ENCODE peak calls at places on chromosomes 12 and 14, in eight cellular contexts. One of them, this sample, is unnamed.

GRCh38 chr14:45526715-45527549 is 273.9 kb upstream of the MIS18BP1 start:
- DNase-seq in GM12878: peak; percentile 1
- DNase-seq in transverse colon: no peak
- DNase-seq in GM23338: peak; percentile 85
- DNase-seq in K562: peak; percentile 5
- DNase-seq in vagina: no peak
- DNase-seq in suprapubic skin: no peak
- DNase-seq in upper lobe of left lung: no peak
- DNase-seq in this sample: no peak

GRCh38 chr12:115230576-115230975 is 546.6 kb upstream of the TBX3 start:
- DNase-seq in GM12878: no peak
- DNase-seq in transverse colon: no peak
- DNase-seq in GM23338: no peak
- DNase-seq in K562: no peak
- DNase-seq in vagina: no peak
- DNase-seq in suprapubic skin: no peak
- DNase-seq in upper lobe of left lung: no peak
- DNase-seq in this sample: no peak

GRCh38 chr14:56474419-56475022 is 105.1 kb upstream of the TMEM260 start:
- DNase-seq in GM12878: no peak
- DNase-seq in transverse colon: no peak
- DNase-seq in GM23338: peak; percentile 75
- DNase-seq in K562: peak; percentile 5
- DNase-seq in vagina: no peak
- DNase-seq in suprapubic skin: no peak
- DNase-seq in upper lobe of left lung: no peak
- DNase-seq in this sample: peak; percentile 54

GRCh38 chr14:76538648-76539008 is 162.7 kb downstream of the ESRRB start:
- DNase-seq in GM12878: no peak
- DNase-seq in transverse colon: no peak
- DNase-seq in GM23338: no peak
- DNase-seq in K562: no peak
- DNase-seq in vagina: no peak
- DNase-seq in suprapubic skin: no peak
- DNase-seq in upper lobe of left lung: no peak
- DNase-seq in this sample: no peak

GRCh38 chr12:113325938-113326337 is 9.0 kb downstream of the SLC8B1 start:
- DNase-seq in GM12878: no peak
- DNase-seq in transverse colon: no peak
- DNase-seq in GM23338: no peak
- DNase-seq in K562: no peak
- DNase-seq in vagina: no peak
- DNase-seq in suprapubic skin: no peak
- DNase-seq in upper lobe of left lung: no peak
- DNase-seq in this sample: no peak

GRCh38 chr14:70886421-70887206 is 20.6 kb upstream of the PCNX1 start:
- DNase-seq in GM12878: peak; percentile 76
- DNase-seq in transverse colon: peak; percentile 63
- DNase-seq in GM23338: no peak
- DNase-seq in K562: no peak
- DNase-seq in vagina: no peak
- DNase-seq in suprapubic skin: no peak
- DNase-seq in upper lobe of left lung: no peak
- DNase-seq in this sample: no peak

GRCh38 chr12:56020437-56021189 is at the start of gene IKZF4:
- DNase-seq in GM12878: no peak
- DNase-seq in transverse colon: no peak
- DNase-seq in GM23338: peak; percentile 85
- DNase-seq in K562: peak; percentile 77
- DNase-seq in vagina: no peak
- DNase-seq in suprapubic skin: no peak
- DNase-seq in upper lobe of left lung: peak; percentile 62
- DNase-seq in this sample: no peak

GRCh38 chr14:76386922-76387782 is 11.2 kb downstream of the ESRRB start:
- DNase-seq in GM12878: peak; percentile 7
- DNase-seq in transverse colon: peak; percentile 62
- DNase-seq in GM23338: peak; percentile 89
- DNase-seq in K562: peak; percentile 77
- DNase-seq in vagina: no peak
- DNase-seq in suprapubic skin: no peak
- DNase-seq in upper lobe of left lung: peak; percentile 22
- DNase-seq in this sample: peak; percentile 63

GRCh38 chr14:101495827-101496778 is 65.2 kb upstream of the DIO3 start:
- DNase-seq in GM12878: no peak
- DNase-seq in transverse colon: peak; percentile 3
- DNase-seq in GM23338: no peak
- DNase-seq in K562: no peak
- DNase-seq in vagina: no peak
- DNase-seq in suprapubic skin: peak; percentile 71
- DNase-seq in upper lobe of left lung: peak; percentile 17
- DNase-seq in this sample: no peak

GRCh38 chr12:118432812-118433540 is 56.6 kb downstream of the SUDS3 start:
- DNase-seq in GM12878: no peak
- DNase-seq in transverse colon: peak; percentile 12
- DNase-seq in GM23338: no peak
- DNase-seq in K562: no peak
- DNase-seq in vagina: no peak
- DNase-seq in suprapubic skin: no peak
- DNase-seq in upper lobe of left lung: no peak
- DNase-seq in this sample: no peak

GRCh38 chr12:106080111-106080732 is 58.5 kb downstream of the NUAK1 start:
- DNase-seq in GM12878: no peak
- DNase-seq in transverse colon: no peak
- DNase-seq in GM23338: no peak
- DNase-seq in K562: no peak
- DNase-seq in vagina: peak; percentile 80
- DNase-seq in suprapubic skin: no peak
- DNase-seq in upper lobe of left lung: no peak
- DNase-seq in this sample: peak; percentile 65

GRCh38 chr12:80045594-80045993 is 53.7 kb upstream of the OTOGL start:
- DNase-seq in GM12878: no peak
- DNase-seq in transverse colon: no peak
- DNase-seq in GM23338: no peak
- DNase-seq in K562: no peak
- DNase-seq in vagina: no peak
- DNase-seq in suprapubic skin: no peak
- DNase-seq in upper lobe of left lung: no peak
- DNase-seq in this sample: no peak

GRCh38 chr12:16880864-16881285 is 274.9 kb upstream of the LMO3 start:
- DNase-seq in GM12878: no peak
- DNase-seq in transverse colon: peak; percentile 20
- DNase-seq in GM23338: peak; percentile 52
- DNase-seq in K562: no peak
- DNase-seq in vagina: no peak
- DNase-seq in suprapubic skin: no peak
- DNase-seq in upper lobe of left lung: peak; percentile 22
- DNase-seq in this sample: no peak

GRCh38 chr14:57375156-57375555 is 15.2 kb upstream of the NAA30 start:
- DNase-seq in GM12878: no peak
- DNase-seq in transverse colon: no peak
- DNase-seq in GM23338: peak; percentile 53
- DNase-seq in K562: no peak
- DNase-seq in vagina: no peak
- DNase-seq in suprapubic skin: no peak
- DNase-seq in upper lobe of left lung: no peak
- DNase-seq in this sample: no peak

GRCh38 chr12:119589634-119590033 is 3.9 kb upstream of the TMEM233 start:
- DNase-seq in GM12878: no peak
- DNase-seq in transverse colon: no peak
- DNase-seq in GM23338: no peak
- DNase-seq in K562: no peak
- DNase-seq in vagina: no peak
- DNase-seq in suprapubic skin: no peak
- DNase-seq in upper lobe of left lung: no peak
- DNase-seq in this sample: no peak

GRCh38 chr14:88604213-88604612 is 41.4 kb downstream of the ZC3H14 start:
- DNase-seq in GM12878: no peak
- DNase-seq in transverse colon: no peak
- DNase-seq in GM23338: peak; percentile 9
- DNase-seq in K562: no peak
- DNase-seq in vagina: no peak
- DNase-seq in suprapubic skin: no peak
- DNase-seq in upper lobe of left lung: no peak
- DNase-seq in this sample: no peak

GRCh38 chr12:52187206-52187605 is 4.6 kb downstream of the KRT80 start:
- DNase-seq in GM12878: no peak
- DNase-seq in transverse colon: no peak
- DNase-seq in GM23338: no peak
- DNase-seq in K562: no peak
- DNase-seq in vagina: no peak
- DNase-seq in suprapubic skin: no peak
- DNase-seq in upper lobe of left lung: no peak
- DNase-seq in this sample: no peak

GRCh38 chr12:123108682-123109066 is 42.2 kb downstream of the PITPNM2 start:
- DNase-seq in GM12878: no peak
- DNase-seq in transverse colon: no peak
- DNase-seq in GM23338: no peak
- DNase-seq in K562: no peak
- DNase-seq in vagina: no peak
- DNase-seq in suprapubic skin: no peak
- DNase-seq in upper lobe of left lung: no peak
- DNase-seq in this sample: no peak

GRCh38 chr12:78562358-78563205 is 302.0 kb upstream of the SYT1 start:
- DNase-seq in GM12878: no peak
- DNase-seq in transverse colon: no peak
- DNase-seq in GM23338: peak; percentile 61
- DNase-seq in K562: no peak
- DNase-seq in vagina: no peak
- DNase-seq in suprapubic skin: no peak
- DNase-seq in upper lobe of left lung: no peak
- DNase-seq in this sample: peak; percentile 46

GRCh38 chr12:82350161-82350560 is 8.0 kb downstream of the CCDC59 start:
- DNase-seq in GM12878: no peak
- DNase-seq in transverse colon: no peak
- DNase-seq in GM23338: no peak
- DNase-seq in K562: no peak
- DNase-seq in vagina: no peak
- DNase-seq in suprapubic skin: no peak
- DNase-seq in upper lobe of left lung: no peak
- DNase-seq in this sample: no peak

DNA sequence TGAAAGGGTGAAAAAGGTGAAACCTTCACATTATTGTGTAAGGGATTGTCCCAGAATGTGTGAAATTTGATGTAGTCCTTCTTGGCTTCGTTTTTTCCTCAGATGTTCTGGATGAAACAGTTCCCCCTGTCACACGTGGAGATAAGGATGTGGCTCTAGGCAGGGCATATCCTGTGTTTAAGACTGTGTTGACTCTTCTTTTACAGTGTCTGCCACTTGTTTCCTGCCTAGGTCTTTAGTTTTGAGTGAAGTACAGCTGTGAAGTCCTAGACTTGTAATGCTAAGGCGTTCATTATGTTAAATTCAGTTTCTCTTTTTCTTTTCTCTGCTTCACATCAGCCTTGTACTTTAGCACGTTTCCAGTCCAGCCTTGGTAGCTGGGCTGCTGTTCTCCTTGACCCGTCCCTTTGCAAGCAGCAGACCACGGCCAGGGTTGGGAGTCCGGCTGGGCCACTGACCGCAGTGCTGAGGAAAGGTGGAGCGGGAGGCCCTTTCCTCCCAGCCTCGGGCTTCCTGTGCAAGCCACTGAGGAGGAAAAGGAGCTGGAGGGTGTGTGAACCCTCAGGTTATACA is 59.1 kb downstream of the RASSF3 start:
- DNase-seq in GM12878: peak; percentile 73
- DNase-seq in transverse colon: peak; percentile 61
- DNase-seq in GM23338: peak; percentile 42
- DNase-seq in K562: no peak
- DNase-seq in vagina: no peak
- DNase-seq in suprapubic skin: no peak
- DNase-seq in upper lobe of left lung: peak; percentile 73
- DNase-seq in this sample: peak; percentile 81
- TF ChIP-seq POLR2AphosphoS5 in GM12878: no peak
- TF ChIP-seq POLR2AphosphoS5 in transverse colon: peak; percentile 32
- TF ChIP-seq POLR2AphosphoS5 in GM23338: no peak
- TF ChIP-seq POLR2AphosphoS5 in K562: no peak
- TF ChIP-seq POLR2AphosphoS5 in vagina: peak; percentile 65
- TF ChIP-seq POLR2AphosphoS5 in suprapubic skin: no peak
- TF ChIP-seq POLR2AphosphoS5 in upper lobe of left lung: peak; percentile 20
- TF ChIP-seq POLR2AphosphoS5 in this sample: peak; percentile 12

GRCh38 chr14:93064411-93065271 is 51.1 kb downstream of the ITPK1 start:
- DNase-seq in GM12878: no peak
- DNase-seq in transverse colon: no peak
- DNase-seq in GM23338: no peak
- DNase-seq in K562: no peak
- DNase-seq in vagina: no peak
- DNase-seq in suprapubic skin: no peak
- DNase-seq in upper lobe of left lung: no peak
- DNase-seq in this sample: no peak
- TF ChIP-seq POLR2AphosphoS5 in GM12878: no peak
- TF ChIP-seq POLR2AphosphoS5 in transverse colon: no peak
- TF ChIP-seq POLR2AphosphoS5 in GM23338: no peak
- TF ChIP-seq POLR2AphosphoS5 in K562: no peak
- TF ChIP-seq POLR2AphosphoS5 in vagina: no peak
- TF ChIP-seq POLR2AphosphoS5 in suprapubic skin: no peak
- TF ChIP-seq POLR2AphosphoS5 in upper lobe of left lung: no peak
- TF ChIP-seq POLR2AphosphoS5 in this sample: no peak

GRCh38 chr12:69161835-69162234 is 77.5 kb upstream of the CPSF6 start:
- DNase-seq in GM12878: peak; percentile 83
- DNase-seq in transverse colon: no peak
- DNase-seq in GM23338: no peak
- DNase-seq in K562: peak; percentile 19
- DNase-seq in vagina: no peak
- DNase-seq in suprapubic skin: no peak
- DNase-seq in upper lobe of left lung: no peak
- DNase-seq in this sample: no peak
- TF ChIP-seq POLR2AphosphoS5 in GM12878: no peak
- TF ChIP-seq POLR2AphosphoS5 in transverse colon: no peak
- TF ChIP-seq POLR2AphosphoS5 in GM23338: no peak
- TF ChIP-seq POLR2AphosphoS5 in K562: no peak
- TF ChIP-seq POLR2AphosphoS5 in vagina: no peak
- TF ChIP-seq POLR2AphosphoS5 in suprapubic skin: no peak
- TF ChIP-seq POLR2AphosphoS5 in upper lobe of left lung: no peak
- TF ChIP-seq POLR2AphosphoS5 in this sample: no peak

GRCh38 chr12:124771462-124772361 is 92.0 kb downstream of the SCARB1 start:
- DNase-seq in GM12878: peak; percentile 51
- DNase-seq in transverse colon: peak; percentile 87
- DNase-seq in GM23338: peak; percentile 91
- DNase-seq in K562: peak; percentile 85
- DNase-seq in vagina: no peak
- DNase-seq in suprapubic skin: peak; percentile 92
- DNase-seq in upper lobe of left lung: peak; percentile 88
- DNase-seq in this sample: peak; percentile 62
- TF ChIP-seq POLR2AphosphoS5 in GM12878: no peak
- TF ChIP-seq POLR2AphosphoS5 in transverse colon: no peak
- TF ChIP-seq POLR2AphosphoS5 in GM23338: no peak
- TF ChIP-seq POLR2AphosphoS5 in K562: no peak
- TF ChIP-seq POLR2AphosphoS5 in vagina: peak; percentile 36
- TF ChIP-seq POLR2AphosphoS5 in suprapubic skin: no peak
- TF ChIP-seq POLR2AphosphoS5 in upper lobe of left lung: no peak
- TF ChIP-seq POLR2AphosphoS5 in this sample: no peak

This sample was measured in endothelial cell of umbilical vein.